ENCODE peak calls at places on chromosome 14, in seven cellular contexts. E, R, U, W, J, H and A are unnamed samples.

GRCh38 chr14:74642011-74642410 is 30.0 kb upstream of the LTBP2 start:
- DNase-seq in E (no peak), R (no peak), U (no peak), W (no peak), J (no peak), H (no peak), A (no peak)

GRCh38 chr14:68585690-68586089 is 207.2 kb downstream of the ZFP36L1 start:
- DNase-seq in E (no peak), R (no peak), U (peak; percentile 23), W (no peak), J (no peak), H (no peak), A (no peak)

GRCh38 chr14:54854181-54854580 is 48.4 kb downstream of the GCH1 start:
- DNase-seq in E (no peak), R (no peak), U (no peak), W (peak; percentile 72), J (no peak), H (no peak), A (peak; percentile 78)

GRCh38 chr14:54767139-54767431 is 135.5 kb downstream of the GCH1 start:
- DNase-seq in E (no peak), R (no peak), U (no peak), W (no peak), J (no peak), H (no peak), A (no peak)

GRCh38 chr14:77714926-77715325 is 7.0 kb downstream of the SLIRP start:
- DNase-seq in E (no peak), R (no peak), U (no peak), W (no peak), J (no peak), H (no peak), A (no peak)

GRCh38 chr14:49702725-49703124 is 9.8 kb downstream of the KLHDC1 start:
- DNase-seq in E (no peak), R (peak; percentile 46), U (peak; percentile 48), W (no peak), J (no peak), H (no peak), A (no peak)

GRCh38 chr14:35695072-35695471 is 114.0 kb downstream of the RALGAPA1 start:
- DNase-seq in E (no peak), R (no peak), U (no peak), W (no peak), J (no peak), H (no peak), A (no peak)

GRCh38 chr14:70027785-70028428 is 148.7 kb downstream of the SMOC1 start:
- DNase-seq in E (peak; percentile 65), R (no peak), U (peak; percentile 10), W (peak; percentile 96), J (peak; percentile 60), H (peak; percentile 72), A (peak; percentile 93)

GRCh38 chr14:44300911-44301310 is 206.2 kb downstream of the FSCB start:
- DNase-seq in E (no peak), R (no peak), U (no peak), W (no peak), J (no peak), H (no peak), A (no peak)

GRCh38 chr14:33210304-33210703 is 271.6 kb downstream of the NPAS3 start:
- DNase-seq in E (peak; percentile 33), R (peak; percentile 18), U (peak; percentile 42), W (peak; percentile 78), J (peak; percentile 2), H (peak; percentile 42), A (peak; percentile 60)

GRCh38 chr14:69712637-69713088 is 54.3 kb upstream of the SRSF5 start:
- DNase-seq in E (no peak), R (no peak), U (no peak), W (peak; percentile 86), J (no peak), H (no peak), A (no peak)

GRCh38 chr14:63611078-63611477 is 30.6 kb downstream of the WDR89 start:
- DNase-seq in E (no peak), R (no peak), U (no peak), W (no peak), J (no peak), H (no peak), A (no peak)

GRCh38 chr14:44112774-44113460 is 394.2 kb downstream of the FSCB start:
- DNase-seq in E (no peak), R (no peak), U (no peak), W (no peak), J (no peak), H (peak; percentile 2), A (peak; percentile 80)

GRCh38 chr14:65555358-65555757 is 142.8 kb downstream of the FUT8 start:
- DNase-seq in E (no peak), R (no peak), U (no peak), W (no peak), J (no peak), H (no peak), A (peak; percentile 62)

GRCh38 chr14:26113930-26114329 is 483.9 kb downstream of the NOVA1 start:
- DNase-seq in E (no peak), R (no peak), U (no peak), W (no peak), J (no peak), H (no peak), A (no peak)

GRCh38 chr14:96105089-96105920 is 66.1 kb downstream of the C14orf132 start:
- DNase-seq in E (no peak), R (no peak), U (no peak), W (no peak), J (no peak), H (no peak), A (no peak)

GRCh38 chr14:96103075-96103474 is 63.9 kb downstream of the C14orf132 start:
- DNase-seq in E (no peak), R (no peak), U (no peak), W (peak; percentile 34), J (no peak), H (no peak), A (no peak)

GRCh38 chr14:96102071-96102856 is 63.1 kb downstream of the C14orf132 start:
- DNase-seq in E (no peak), R (no peak), U (peak; percentile 32), W (peak; percentile 19), J (no peak), H (no peak), A (no peak)

GRCh38 chr14:96104469-96105057 is 65.4 kb downstream of the C14orf132 start:
- DNase-seq in E (no peak), R (peak; percentile 98), U (peak; percentile 98), W (peak; percentile 17), J (no peak), H (peak; percentile 22), A (peak; percentile 59)

GRCh38 chr14:96103560-96104460 is 64.6 kb downstream of the C14orf132 start:
- DNase-seq in E (no peak), R (no peak), U (no peak), W (no peak), J (no peak), H (no peak), A (no peak)
- H3K4me3 ChIP-seq in E (no peak overlapping the region), R (no peak overlapping the region), U (no peak overlapping the region), W (no peak overlapping the region), J (no peak overlapping the region), H (no peak overlapping the region), A (no peak overlapping the region)

GRCh38 chr14:59435987-59436386 is 29.2 kb downstream of the GPR135 start:
- DNase-seq in E (no peak), R (no peak), U (no peak), W (no peak), J (no peak), H (no peak), A (no peak)

GRCh38 chr14:59435106-59435505 is 30.1 kb downstream of the GPR135 start:
- DNase-seq in E (no peak), R (no peak), U (no peak), W (no peak), J (no peak), H (no peak), A (no peak)

GRCh38 chr14:59439256-59440015 is 25.7 kb downstream of the GPR135 start:
- DNase-seq in E (no peak), R (peak; percentile 57), U (peak; percentile 62), W (no peak), J (no peak), H (no peak), A (no peak)

DNA sequence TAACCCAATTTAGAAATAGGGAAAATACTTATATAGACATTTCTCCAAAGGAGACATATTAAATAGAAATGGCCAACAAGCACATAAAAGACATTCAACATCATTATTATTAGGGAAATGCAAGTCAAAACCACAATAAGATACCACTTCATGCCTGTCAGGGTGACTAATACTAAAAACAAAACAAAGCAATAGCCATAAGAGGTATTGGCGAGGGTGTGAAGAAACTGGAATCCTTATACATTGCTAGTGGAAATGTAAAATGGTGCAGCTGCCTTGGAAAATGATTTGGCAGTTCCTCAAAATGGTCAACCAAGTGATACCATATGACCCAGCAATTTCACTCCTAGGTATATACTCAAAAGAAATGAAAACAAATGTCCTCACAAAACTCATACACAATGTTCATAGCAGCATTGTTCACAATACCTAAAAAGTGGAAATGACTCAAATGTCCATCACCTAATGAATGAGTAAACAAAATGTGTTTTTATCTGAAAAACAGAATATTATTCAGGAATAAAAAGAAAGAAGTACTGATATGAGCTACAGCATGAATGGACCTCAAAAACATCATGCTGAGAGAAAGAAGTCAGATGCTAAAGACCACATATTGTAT is 26.9 kb downstream of the GPR135 start:
- DNase-seq in E (no peak), R (peak; percentile 91), U (peak; percentile 91), W (no peak), J (no peak), H (peak; percentile 62), A (no peak)
- H3K9ac ChIP-seq in E (no peak overlapping the region), R (no peak overlapping the region), U (no peak overlapping the region), W (no peak overlapping the region), J (no peak overlapping the region), H (no peak overlapping the region), A (no peak overlapping the region)

GRCh38 chr14:72781476-72782181 is 112.3 kb downstream of the DPF3 start:
- DNase-seq in E (no peak), R (peak; percentile 88), U (peak; percentile 91), W (peak; percentile 30), J (no peak), H (peak; percentile 71), A (no peak)

GRCh38 chr14:72782817-72783216 is 111.1 kb downstream of the DPF3 start:
- DNase-seq in E (no peak), R (no peak), U (no peak), W (no peak), J (no peak), H (no peak), A (no peak)

GRCh38 chr14:72783741-72784140 is 110.2 kb downstream of the DPF3 start:
- DNase-seq in E (no peak), R (no peak), U (no peak), W (no peak), J (no peak), H (no peak), A (no peak)

GRCh38 chr14:72780771-72781170 is 113.1 kb downstream of the DPF3 start:
- DNase-seq in E (no peak), R (peak; percentile 81), U (peak; percentile 84), W (no peak), J (no peak), H (no peak), A (no peak)

DNA sequence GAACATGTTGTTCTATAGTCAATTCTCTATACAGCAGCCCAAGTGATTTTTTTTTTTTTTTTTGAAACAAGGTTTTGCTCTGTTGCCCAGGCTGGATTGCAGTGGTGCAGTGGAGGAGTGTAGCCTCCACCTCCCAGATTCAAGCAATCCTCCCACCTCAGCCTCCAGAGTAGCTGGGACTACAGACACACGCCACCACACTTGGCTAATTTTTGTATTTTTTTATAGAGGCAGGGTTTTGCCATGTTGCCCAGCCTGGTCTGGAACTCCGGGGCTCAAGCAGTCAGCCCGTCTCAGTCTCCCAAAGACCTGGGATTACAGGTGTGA is 111.8 kb downstream of the DPF3 start:
- DNase-seq in E (no peak), R (no peak), U (no peak), W (no peak), J (no peak), H (no peak), A (no peak)
- H3K4me3 ChIP-seq in E (no peak overlapping the region), R (peak overlapping the region; percentile 2), U (no peak overlapping the region), W (no peak overlapping the region), J (no peak overlapping the region), H (no peak overlapping the region), A (no peak overlapping the region)

GRCh38 chr14:42407153-42407552 is 800.5 kb downstream of the LRFN5 start:
- DNase-seq in E (no peak), R (no peak), U (no peak), W (no peak), J (no peak), H (no peak), A (no peak)
- H3K9ac ChIP-seq in E (no peak overlapping the region), R (no peak overlapping the region), U (no peak overlapping the region), W (no peak overlapping the region), J (no peak overlapping the region), H (no peak overlapping the region), A (no peak overlapping the region)